ENCODE peak calls at places on chromosomes 16 and 17, in four cellular contexts. N is heart left ventricle; T is head of caudate nucleus; F is activated CD4-positive, alpha-beta T cell treated with anti-CD3 and anti-CD28 coated beads for 48 hours. L is an unnamed sample.

GRCh38 chr17:63774141-63774981 is at the start of gene DDX42:
- DNase-seq in N (peak), T (peak), F (no peak), L (peak)

GRCh38 chr17:77375108-77375507 is 234.3 kb downstream of the SEC14L1 start:
- DNase-seq in F (peak), T (no peak), N (no peak), L (no peak)

GRCh38 chr17:73703216-73703615 is 59.0 kb upstream of the SDK2 start:
- DNase-seq in N (no peak), F (no peak), T (no peak), L (no peak)

GRCh38 chr16:53654946-53655345 is 48.7 kb downstream of the RPGRIP1L start:
- DNase-seq in T (no peak), F (no peak), N (no peak), L (no peak)

GRCh38 chr17:28978016-28978415 is 26.7 kb upstream of the PHF12 start:
- DNase-seq in F (no peak), T (no peak), N (no peak), L (no peak)

GRCh38 chr17:41537990-41538389 is 9.9 kb upstream of the KRT19 start:
- DNase-seq in F (no peak), N (no peak), T (no peak), L (no peak)

GRCh38 chr16:59907671-59908070 is 1173.6 kb upstream of the GOT2 start:
- DNase-seq in T (no peak), F (no peak), N (no peak), L (no peak)

GRCh38 chr16:19980866-19981265 is 92.8 kb downstream of the GPR139 start:
- DNase-seq in N (no peak), F (peak), T (peak), L (no peak)

GRCh38 chr17:9090641-9091096 is 69.4 kb downstream of the NTN1 start:
- DNase-seq in N (no peak), T (peak), F (no peak), L (no peak)

GRCh38 chr17:1188812-1189211 is 9.0 kb upstream of the ABR start:
- DNase-seq in T (no peak), N (peak), F (no peak), L (peak)

GRCh38 chr17:48597492-48597774 is 3.9 kb upstream of the HOXB5 start:
- DNase-seq in T (no peak), F (no peak), N (no peak), L (no peak)

GRCh38 chr17:1203111-1203966 is 23.6 kb upstream of the ABR start:
- DNase-seq in T (peak), F (peak), N (peak), L (peak)

GRCh38 chr17:20156196-20157077 is 147.3 kb downstream of the SPECC1 start:
- DNase-seq in F (peak), N (no peak), T (peak), L (peak)

GRCh38 chr16:12494716-12495115 is 309.0 kb downstream of the CPPED1 start:
- DNase-seq in T (no peak), F (no peak), N (no peak), L (no peak)

GRCh38 chr17:49496183-49496865 is 1.2 kb downstream of the NGFR start:
- DNase-seq in N (peak), F (peak), T (peak), L (peak)

GRCh38 chr17:57999496-58000017 is 7.5 kb downstream of the SRSF1 start:
- DNase-seq in N (no peak), F (no peak), T (no peak), L (no peak)

GRCh38 chr16:18931756-18932155 is 5.5 kb upstream of the SMG1 start:
- DNase-seq in F (no peak), T (no peak), N (peak), L (no peak)

GRCh38 chr16:62927122-62927521 is 890.9 kb upstream of the CDH8 start:
- DNase-seq in N (no peak), F (no peak), T (no peak), L (no peak)

GRCh38 chr17:65987988-65988387 is 203.9 kb downstream of the CEP112 start:
- DNase-seq in T (no peak), N (no peak), F (no peak), L (no peak)

GRCh38 chr16:77842468-77842867 is 54.1 kb downstream of the VAT1L start:
- DNase-seq in F (no peak), T (no peak), N (no peak), L (no peak)

GRCh38 chr17:32102697-32103096 is 39.6 kb upstream of the RHOT1 start:
- DNase-seq in T (no peak), N (no peak), F (no peak), L (no peak)

GRCh38 chr17:10623786-10624338 is 33.2 kb downstream of the MYH3 start:
- DNase-seq in N (no peak), T (no peak), F (no peak), L (no peak)

GRCh38 chr17:13638855-13639458 is 37.2 kb upstream of the HS3ST3A1 start:
- DNase-seq in N (no peak), T (no peak), F (peak), L (no peak)

GRCh38 chr17:17837380-17837821 is 615 bp upstream of the SREBF1 start:
- DNase-seq in T (no peak), N (peak), F (no peak), L (peak)

GRCh38 chr17:17847102-17847501 is 10.3 kb upstream of the SREBF1 start:
- DNase-seq in T (no peak), F (no peak), N (no peak), L (peak)

GRCh38 chr17:28131592-28131991 is 89.1 kb downstream of the NLK start:
- DNase-seq in F (no peak), N (no peak), T (no peak), L (no peak)

L was measured in right cardiac atrium.